ENCODE peak calls at places on chromosomes 16 and 17, in four cellular contexts. A, M, E and G are unnamed samples.

GRCh38 chr16:995087-995486 is 13.5 kb downstream of the SOX8 start:
- DNase-seq in A (no peak), M (no peak), E (no peak), G (no peak)

GRCh38 chr17:36722121-36722902 is 120.9 kb downstream of the MRM1 start:
- DNase-seq in A (no peak), M (peak), E (peak), G (no peak)

GRCh38 chr17:56861899-56862298 is 27.9 kb downstream of the DGKE start:
- DNase-seq in A (no peak), M (no peak), E (no peak), G (no peak)

GRCh38 chr17:73231363-73231762 is 30.3 kb downstream of the CPSF4L start:
- DNase-seq in A (no peak), M (no peak), E (no peak), G (peak)

GRCh38 chr17:81044764-81045589 is 10.0 kb downstream of the BAIAP2 start:
- DNase-seq in A (peak), M (peak), E (peak), G (peak)

GRCh38 chr16:89922477-89922883 is 662 bp upstream of the TUBB3 start:
- DNase-seq in A (peak), M (peak), E (peak), G (peak)

GRCh38 chr17:44187131-44187899 is 543 bp downstream of the TMUB2 start:
- DNase-seq in A (no peak), M (no peak), E (no peak), G (no peak)

GRCh38 chr16:18839555-18839954 is 38.2 kb upstream of the ARL6IP1 start:
- DNase-seq in A (no peak), M (no peak), E (no peak), G (no peak)

GRCh38 chr17:74430706-74431567 is 951 bp upstream of the GPRC5C start:
- DNase-seq in A (no peak), M (peak), E (peak), G (peak)

GRCh38 chr16:83946781-83947566 is 6.1 kb upstream of the OSGIN1 start:
- DNase-seq in A (no peak), M (no peak), E (no peak), G (no peak)

GRCh38 chr17:45294506-45294905 is 22.3 kb downstream of the MAP3K14 start:
- DNase-seq in A (peak), M (peak), E (peak), G (no peak)